ENCODE peak calls at places on chromosomes 2 and 18, in four cellular contexts. J is uterus, S is transverse colon, Q is tibial nerve. I is an unnamed sample.
A peak's percentile ranks its signal among the peaks of the same experiment; 100 is the strongest.

GRCh38 chr2:215782271-215782670 is 231.1 kb downstream of the MREG start:
- DNase-seq in S (no peak), J (no peak), Q (no peak), I (no peak)

GRCh38 chr2:241238693-241239198 is 50.3 kb downstream of the ANO7 start:
- DNase-seq in S (no peak), J (no peak), Q (no peak), I (no peak)

GRCh38 chr2:200091126-200091525 is 135.7 kb downstream of the MAIP1 start:
- DNase-seq in J (no peak), S (no peak), Q (no peak), I (no peak)

GRCh38 chr2:79432731-79433146 is 80.1 kb upstream of the CTNNA2 start:
- DNase-seq in J (no peak), S (no peak), Q (no peak), I (peak; percentile 63)

GRCh38 chr2:192010073-192010472 is 163.2 kb upstream of the CAVIN2 start:
- DNase-seq in Q (no peak), S (no peak), J (no peak), I (no peak)

GRCh38 chr18:45050712-45051639 is 370.3 kb downstream of the SETBP1 start:
- DNase-seq in J (no peak), S (no peak), Q (no peak), I (no peak)

GRCh38 chr2:9336209-9336533 is 87.2 kb downstream of the ITGB1BP1 start:
- DNase-seq in S (no peak), J (no peak), Q (no peak), I (no peak)

GRCh38 chr2:61632276-61633169 is 94.4 kb upstream of the XPO1 start:
- DNase-seq in J (no peak), S (no peak), Q (no peak), I (peak; percentile 40)

GRCh38 chr18:8910843-8911242 is 191.7 kb upstream of the NDUFV2 start:
- DNase-seq in Q (no peak), S (no peak), J (no peak), I (no peak)

GRCh38 chr18:58285731-58286130 is 241.7 kb downstream of the NEDD4L start:
- DNase-seq in Q (no peak), J (no peak), S (no peak), I (no peak)

GRCh38 chr18:22032392-22032961 is 136.9 kb upstream of the GATA6 start:
- DNase-seq in Q (no peak), J (peak; percentile 46), S (peak; percentile 20), I (no peak)

GRCh38 chr2:231865222-231865621 is 61.0 kb downstream of the NPPC start:
- DNase-seq in J (no peak), Q (no peak), S (no peak), I (no peak)

GRCh38 chr2:206260427-206261012 is 13.9 kb upstream of the ZDBF2 start:
- DNase-seq in Q (peak; percentile 15), S (no peak), J (no peak), I (no peak)

GRCh38 chr2:224111576-224111975 is 72.5 kb upstream of the SERPINE2 start:
- DNase-seq in S (no peak), J (no peak), Q (no peak), I (no peak)

GRCh38 chr2:188050716-188051115 is 241.0 kb upstream of the GULP1 start:
- DNase-seq in S (no peak), J (no peak), Q (no peak), I (no peak)

GRCh38 chr2:56534321-56534720 is 350.5 kb downstream of the CCDC85A start:
- DNase-seq in J (no peak), Q (no peak), S (no peak), I (no peak)

GRCh38 chr2:79189465-79189864 is 29.9 kb upstream of the REG3A start:
- DNase-seq in J (no peak), Q (no peak), S (no peak), I (no peak)

GRCh38 chr2:32289165-32290054 is 11.7 kb downstream of the YIPF4 start:
- DNase-seq in S (no peak), J (no peak), Q (no peak), I (no peak)

GRCh38 chr2:20534913-20535801 is 88.3 kb downstream of the RHOB start:
- DNase-seq in J (no peak), S (no peak), Q (no peak), I (no peak)

GRCh38 chr2:56801770-56802169 is 618.0 kb downstream of the CCDC85A start:
- DNase-seq in S (no peak), J (no peak), Q (no peak), I (no peak)

GRCh38 chr2:12715878-12716249 is 872 bp upstream of the TRIB2 start:
- DNase-seq in J (peak; percentile 81), S (peak; percentile 80), Q (no peak), I (peak; percentile 87)

GRCh38 chr2:171172980-171173542 is 12.4 kb upstream of the TLK1 start:
- DNase-seq in J (no peak), S (no peak), Q (no peak), I (no peak)

GRCh38 chr18:51668632-51669031 is 471.2 kb upstream of the MEX3C start:
- DNase-seq in Q (no peak), J (no peak), S (no peak), I (no peak)

GRCh38 chr2:555164-555922 is 121.9 kb downstream of the TMEM18 start:
- DNase-seq in J (no peak), Q (no peak), S (no peak), I (peak; percentile 61)

GRCh38 chr2:239912171-239912937 is 112.8 kb downstream of the NDUFA10 start:
- DNase-seq in J (no peak), Q (no peak), S (no peak), I (peak; percentile 7)

GRCh38 chr2:42360493-42360889 is 526 bp downstream of the COX7A2L start:
- DNase-seq in Q (no peak), S (no peak), J (no peak), I (no peak)

GRCh38 chr2:30334738-30335426 is 103.5 kb downstream of the LBH start:
- DNase-seq in J (no peak), Q (no peak), S (no peak), I (no peak)

GRCh38 chr2:30338475-30338874 is 107.1 kb downstream of the LBH start:
- DNase-seq in S (no peak), J (no peak), Q (no peak), I (no peak)

GRCh38 chr2:30335981-30336538 is 104.7 kb downstream of the LBH start:
- DNase-seq in Q (no peak), S (no peak), J (no peak), I (no peak)

GRCh38 chr2:30339071-30339470 is 107.7 kb downstream of the LBH start:
- DNase-seq in S (no peak), Q (no peak), J (no peak), I (no peak)

DNA sequence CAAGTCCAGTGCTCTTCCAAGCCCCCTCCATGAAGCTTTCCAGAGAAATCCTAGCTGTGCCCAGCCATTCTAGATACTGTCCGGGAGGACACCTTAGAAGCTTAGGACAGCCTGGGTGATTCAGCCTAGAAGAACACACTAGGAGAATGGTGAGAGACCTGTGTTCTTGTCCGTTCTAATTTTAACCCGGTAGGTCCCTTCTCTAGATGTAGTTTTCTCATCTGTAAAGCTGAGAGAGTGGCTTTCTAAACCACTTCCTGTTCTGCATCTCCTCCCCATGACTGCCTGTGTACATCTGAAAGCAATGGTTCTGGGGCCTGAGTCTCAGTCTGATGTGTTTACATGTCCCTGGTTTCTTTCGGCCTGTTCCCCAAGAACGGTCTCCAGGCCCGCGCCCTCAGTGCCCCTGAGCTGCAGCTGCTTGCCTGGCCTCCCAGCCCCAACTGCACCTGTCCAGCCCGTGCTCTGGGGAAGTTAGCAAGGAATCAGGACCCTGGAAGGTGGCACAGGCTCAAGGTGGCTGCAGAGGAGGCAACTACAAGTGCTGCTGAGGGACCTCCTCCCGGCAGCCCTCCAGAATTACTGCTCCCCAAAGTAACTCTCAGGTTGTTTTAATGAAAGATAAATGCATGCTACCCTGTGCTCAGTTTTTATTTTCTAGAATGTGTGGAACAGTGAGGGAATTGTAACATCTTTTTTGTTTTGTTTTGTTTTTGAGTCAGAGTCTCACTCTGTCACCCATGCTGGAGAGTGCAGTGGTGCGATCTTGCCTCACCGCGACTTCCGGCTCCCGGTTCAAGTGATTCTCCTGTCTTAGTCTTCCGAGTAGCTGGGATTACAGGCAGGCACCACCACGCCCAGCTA is 105.9 kb downstream of the LBH start:
- DNase-seq in J (no peak), Q (no peak), S (peak; percentile 57), I (no peak)
- TF ChIP-seq POLR2A in J (no peak), Q (no peak), S (no peak), I (no peak)

GRCh38 chr2:166517533-166517932 is 23.5 kb upstream of the SCN7A start:
- DNase-seq in J (no peak), S (no peak), Q (no peak), I (no peak)
- H3K4me1 ChIP-seq in J (no peaks in the 10 kb centered on the region), S (no peaks in the 10 kb centered on the region), Q (no peaks in the 10 kb centered on the region), I (no peaks in the 10 kb centered on the region)

GRCh38 chr2:181426687-181427086 is 30.5 kb upstream of the ITGA4 start:
- DNase-seq in S (no peak), Q (no peak), J (no peak), I (no peak)

GRCh38 chr2:181430406-181431199 is 26.6 kb upstream of the ITGA4 start:
- DNase-seq in Q (no peak), J (no peak), S (no peak), I (no peak)

DNA sequence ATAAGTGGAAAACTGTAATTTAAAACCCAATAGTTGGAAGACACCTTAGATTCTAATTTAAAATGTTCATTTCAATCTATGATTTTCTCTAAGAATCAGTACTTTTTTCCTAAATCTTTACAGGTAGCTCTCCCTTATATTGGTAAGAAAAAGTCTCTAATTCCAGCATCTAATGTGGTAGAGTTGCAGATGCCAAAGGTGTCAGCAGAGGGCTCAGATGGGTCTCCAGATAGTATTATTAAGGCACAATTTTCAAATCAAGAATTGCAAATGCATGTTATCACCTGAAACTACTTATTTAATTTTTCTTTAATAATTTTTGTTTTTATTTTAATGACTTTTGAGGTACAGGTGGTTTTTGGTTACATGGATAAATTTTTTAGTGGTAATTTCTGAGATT is 25.5 kb upstream of the ITGA4 start:
- DNase-seq in Q (no peak), J (no peak), S (no peak), I (no peak)
- TF ChIP-seq CTCF in Q (no peak), J (no peak), S (no peak), I (no peak)

GRCh38 chr2:219209236-219209635 is 2.7 kb downstream of the ZFAND2B start:
- DNase-seq in S (no peak), Q (no peak), J (no peak), I (peak; percentile 10)

GRCh38 chr2:219209818-219210571 is 3.4 kb downstream of the ZFAND2B start:
- DNase-seq in Q (no peak), S (no peak), J (no peak), I (peak; percentile 10)

GRCh38 chr2:219213026-219213415 is 5.7 kb downstream of the ABCB6 start:
- DNase-seq in Q (no peak), J (no peak), S (no peak), I (no peak)

GRCh38 chr2:219207884-219208740 is 1.5 kb downstream of the ZFAND2B start:
- DNase-seq in J (no peak), S (no peak), Q (no peak), I (no peak)

DNA sequence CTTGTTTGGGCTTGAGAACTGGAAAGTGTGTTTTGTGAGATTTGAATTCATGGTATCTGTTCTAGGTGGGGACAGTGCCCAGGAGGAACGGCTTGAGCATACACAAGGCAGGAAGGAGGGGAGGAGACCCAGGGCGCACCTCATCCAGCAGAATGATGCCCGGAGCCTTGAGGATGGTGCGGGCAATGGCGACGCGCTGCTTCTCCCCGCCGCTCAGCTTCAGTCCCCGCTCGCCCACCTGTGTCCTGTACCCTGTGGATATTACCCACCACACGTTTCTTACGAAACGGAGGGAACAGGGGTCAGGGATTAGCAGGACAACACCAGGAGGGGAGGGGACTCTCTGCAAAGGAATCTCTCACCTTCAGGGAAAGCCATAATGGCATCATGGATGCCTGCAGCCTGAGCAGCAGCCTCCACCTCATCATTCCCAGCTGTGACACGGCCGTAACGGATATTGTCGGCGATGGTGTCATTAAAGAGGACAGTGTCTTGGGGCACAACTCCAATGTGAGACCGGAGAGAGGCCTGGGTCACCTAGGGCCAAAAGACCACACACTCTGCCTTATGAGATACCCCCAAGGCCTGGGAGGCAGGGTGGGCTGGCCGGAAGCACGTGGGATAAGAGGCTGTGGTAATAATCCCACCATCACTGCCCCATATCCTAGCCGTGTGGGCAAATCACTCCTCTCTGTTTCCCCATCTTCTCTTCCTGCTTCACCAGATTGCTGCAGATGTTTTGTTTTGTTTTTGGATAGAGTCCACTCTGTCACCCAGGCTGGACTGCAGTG is 4.2 kb downstream of the ZFAND2B start:
- DNase-seq in S (no peak), Q (no peak), J (no peak), I (peak; percentile 8)
- TF ChIP-seq POLR2A in S (no peak), Q (no peak), J (no peak), I (no peak)